ENCODE peak calls at places on chromosomes 3 and 15, in six cellular contexts. One of them, this sample, is unnamed.

GRCh38 chr15:62985768-62986167 is 56.8 kb upstream of the TPM1 start:
- DNase-seq in A549: no peak
- DNase-seq in sigmoid colon: no peak
- DNase-seq in stomach: no peak
- DNase-seq in heart left ventricle: no peak
- DNase-seq in breast epithelium: no peak
- DNase-seq in this sample: peak; percentile 55

GRCh38 chr15:75508741-75509532 is 57.4 kb upstream of the SIN3A start:
- DNase-seq in stomach: no peak
- DNase-seq in breast epithelium: no peak
- DNase-seq in sigmoid colon: no peak
- DNase-seq in heart left ventricle: no peak
- DNase-seq in A549: peak; percentile 33
- DNase-seq in this sample: peak; percentile 21

GRCh38 chr3:71606582-71606981 is 23.1 kb upstream of the FOXP1 start:
- DNase-seq in breast epithelium: no peak
- DNase-seq in stomach: no peak
- DNase-seq in heart left ventricle: no peak
- DNase-seq in A549: no peak
- DNase-seq in sigmoid colon: no peak
- DNase-seq in this sample: no peak

GRCh38 chr3:187889601-187890404 is 144.5 kb upstream of the BCL6 start:
- DNase-seq in sigmoid colon: peak; percentile 77
- DNase-seq in A549: no peak
- DNase-seq in heart left ventricle: no peak
- DNase-seq in stomach: no peak
- DNase-seq in breast epithelium: no peak
- DNase-seq in this sample: peak; percentile 30

GRCh38 chr15:98842192-98842972 is 165.2 kb downstream of the PGPEP1L start:
- DNase-seq in A549: no peak
- DNase-seq in sigmoid colon: no peak
- DNase-seq in stomach: no peak
- DNase-seq in breast epithelium: no peak
- DNase-seq in heart left ventricle: no peak
- DNase-seq in this sample: no peak

GRCh38 chr3:6732807-6733206 is 128.1 kb upstream of the GRM7 start:
- DNase-seq in breast epithelium: no peak
- DNase-seq in sigmoid colon: no peak
- DNase-seq in stomach: no peak
- DNase-seq in A549: no peak
- DNase-seq in heart left ventricle: no peak
- DNase-seq in this sample: no peak

GRCh38 chr15:29183071-29183831 is 86.4 kb downstream of the NSMCE3 start:
- DNase-seq in breast epithelium: no peak
- DNase-seq in sigmoid colon: no peak
- DNase-seq in A549: no peak
- DNase-seq in stomach: no peak
- DNase-seq in heart left ventricle: no peak
- DNase-seq in this sample: no peak

GRCh38 chr15:39807791-39808190 is 25.1 kb upstream of the FSIP1 start:
- DNase-seq in heart left ventricle: no peak
- DNase-seq in stomach: no peak
- DNase-seq in breast epithelium: no peak
- DNase-seq in sigmoid colon: no peak
- DNase-seq in A549: no peak
- DNase-seq in this sample: no peak

GRCh38 chr3:16122661-16123060 is 51.8 kb upstream of the GALNT15 start:
- DNase-seq in stomach: no peak
- DNase-seq in A549: no peak
- DNase-seq in breast epithelium: no peak
- DNase-seq in sigmoid colon: no peak
- DNase-seq in heart left ventricle: no peak
- DNase-seq in this sample: no peak

GRCh38 chr3:54510506-54510905 is 388.2 kb downstream of the CACNA2D3 start:
- DNase-seq in breast epithelium: no peak
- DNase-seq in stomach: no peak
- DNase-seq in heart left ventricle: no peak
- DNase-seq in A549: no peak
- DNase-seq in sigmoid colon: no peak
- DNase-seq in this sample: no peak

GRCh38 chr3:17850448-17850847 is 108.0 kb upstream of the TBC1D5 start:
- DNase-seq in heart left ventricle: no peak
- DNase-seq in stomach: no peak
- DNase-seq in A549: no peak
- DNase-seq in sigmoid colon: no peak
- DNase-seq in breast epithelium: no peak
- DNase-seq in this sample: no peak

GRCh38 chr3:16236856-16237393 is 27.8 kb downstream of the DPH3 start:
- DNase-seq in breast epithelium: no peak
- DNase-seq in heart left ventricle: no peak
- DNase-seq in stomach: no peak
- DNase-seq in A549: no peak
- DNase-seq in sigmoid colon: no peak
- DNase-seq in this sample: no peak

GRCh38 chr15:98548172-98548971 is 100.0 kb upstream of the IGF1R start:
- DNase-seq in heart left ventricle: peak; percentile 68
- DNase-seq in sigmoid colon: peak; percentile 93
- DNase-seq in A549: peak; percentile 84
- DNase-seq in breast epithelium: peak; percentile 63
- DNase-seq in stomach: peak; percentile 44
- DNase-seq in this sample: peak; percentile 77

GRCh38 chr3:133991637-133992036 is 38.1 kb downstream of the SLCO2A1 start:
- DNase-seq in breast epithelium: no peak
- DNase-seq in A549: no peak
- DNase-seq in heart left ventricle: no peak
- DNase-seq in sigmoid colon: peak; percentile 25
- DNase-seq in stomach: no peak
- DNase-seq in this sample: no peak

GRCh38 chr15:40894689-40895308 is 549 bp downstream of the VPS18 start:
- DNase-seq in sigmoid colon: peak; percentile 78
- DNase-seq in breast epithelium: no peak
- DNase-seq in A549: peak; percentile 76
- DNase-seq in heart left ventricle: no peak
- DNase-seq in stomach: peak; percentile 56
- DNase-seq in this sample: peak; percentile 48

GRCh38 chr3:11499144-11499543 is 144.6 kb downstream of the VGLL4 start:
- DNase-seq in stomach: no peak
- DNase-seq in heart left ventricle: no peak
- DNase-seq in breast epithelium: no peak
- DNase-seq in sigmoid colon: no peak
- DNase-seq in A549: no peak
- DNase-seq in this sample: no peak

GRCh38 chr15:94070341-94071275 is 160.8 kb upstream of the MCTP2 start:
- DNase-seq in heart left ventricle: no peak
- DNase-seq in stomach: peak; percentile 27
- DNase-seq in sigmoid colon: peak; percentile 81
- DNase-seq in breast epithelium: no peak
- DNase-seq in A549: peak; percentile 15
- DNase-seq in this sample: peak; percentile 25

DNA sequence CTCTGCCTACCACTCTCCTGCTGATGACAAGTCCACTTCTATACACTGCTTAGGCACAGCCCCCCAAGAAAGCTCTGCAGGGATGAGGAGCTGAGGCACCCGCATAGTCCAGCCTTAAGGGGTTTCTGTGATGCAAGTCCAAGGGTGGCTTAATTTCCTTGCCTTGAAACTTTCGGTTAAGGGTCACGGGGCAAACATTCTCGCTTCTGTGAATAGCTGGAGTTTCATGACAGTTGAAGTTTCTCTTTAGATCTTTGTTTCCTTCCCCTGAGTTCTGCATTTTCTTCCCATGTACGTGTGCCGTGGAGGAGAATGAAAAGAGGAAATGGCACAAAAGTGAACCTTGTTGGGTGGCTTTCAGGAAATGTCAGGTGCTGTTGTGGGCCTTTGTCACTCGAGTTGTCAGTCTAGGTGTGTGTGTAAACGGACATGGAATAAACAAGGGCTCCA is 7.0 kb downstream of the GPR160 start:
- DNase-seq in heart left ventricle: no peak
- DNase-seq in A549: no peak
- DNase-seq in stomach: no peak
- DNase-seq in sigmoid colon: no peak
- DNase-seq in breast epithelium: no peak
- DNase-seq in this sample: no peak
- TF ChIP-seq POLR2A in heart left ventricle: no peak
- TF ChIP-seq POLR2A in A549: no peak
- TF ChIP-seq POLR2A in stomach: no peak
- TF ChIP-seq POLR2A in sigmoid colon: no peak
- TF ChIP-seq POLR2A in breast epithelium: no peak
- TF ChIP-seq POLR2A in this sample: no peak

GRCh38 chr3:49339947-49340800 is at the start of gene USP4:
- DNase-seq in sigmoid colon: peak; percentile 94
- DNase-seq in A549: peak; percentile 62
- DNase-seq in stomach: peak; percentile 95
- DNase-seq in breast epithelium: peak; percentile 85
- DNase-seq in heart left ventricle: peak; percentile 93
- DNase-seq in this sample: peak; percentile 92
- TF ChIP-seq POLR2A in sigmoid colon: no peak
- TF ChIP-seq POLR2A in A549: peak; percentile 65
- TF ChIP-seq POLR2A in stomach: no peak
- TF ChIP-seq POLR2A in breast epithelium: no peak
- TF ChIP-seq POLR2A in heart left ventricle: peak; percentile 69
- TF ChIP-seq POLR2A in this sample: peak; percentile 68

DNA sequence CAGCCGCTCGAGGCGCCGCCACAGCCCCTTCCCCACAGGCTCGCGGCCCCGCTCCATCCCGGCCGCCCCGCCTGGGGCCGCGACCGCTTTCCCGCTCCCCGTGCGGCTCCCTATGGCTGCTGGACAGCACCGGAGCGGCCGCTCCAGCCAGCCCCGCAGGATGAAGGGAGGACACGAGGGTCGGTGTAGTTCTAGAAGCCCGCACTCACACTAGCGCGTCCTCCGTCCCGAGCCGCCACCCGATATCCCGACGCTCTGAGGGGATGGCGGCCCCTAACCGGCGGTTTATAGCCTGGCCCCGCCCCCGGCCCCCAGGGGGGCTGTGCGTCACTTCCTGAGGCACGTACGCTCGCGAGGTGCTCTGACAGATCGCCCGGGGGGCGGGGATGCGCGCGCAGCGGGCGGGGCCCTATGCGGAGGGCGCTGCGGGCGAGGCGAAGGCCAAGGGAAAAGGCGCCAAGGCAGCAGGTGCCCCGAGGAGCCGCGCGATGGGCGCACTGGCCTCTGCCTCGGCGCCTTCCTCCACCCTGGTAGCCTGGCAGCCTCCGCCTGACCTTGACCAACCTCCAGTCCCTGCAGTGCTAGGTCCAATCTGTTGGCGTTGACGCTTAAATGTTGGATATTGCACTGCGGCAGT is at the start of gene TFRC:
- DNase-seq in stomach: peak; percentile 97
- DNase-seq in A549: peak; percentile 93
- DNase-seq in sigmoid colon: peak; percentile 97
- DNase-seq in breast epithelium: peak; percentile 87
- DNase-seq in heart left ventricle: peak; percentile 94
- DNase-seq in this sample: peak; percentile 91
- TF ChIP-seq POLR2A in stomach: no peak
- TF ChIP-seq POLR2A in A549: peak; percentile 98
- TF ChIP-seq POLR2A in sigmoid colon: peak; percentile 92
- TF ChIP-seq POLR2A in breast epithelium: peak; percentile 74
- TF ChIP-seq POLR2A in heart left ventricle: peak; percentile 99
- TF ChIP-seq POLR2A in this sample: peak; percentile 92

GRCh38 chr3:46981932-46982471 is 2.5 kb downstream of the NBEAL2 start:
- DNase-seq in A549: no peak
- DNase-seq in stomach: peak; percentile 76
- DNase-seq in heart left ventricle: no peak
- DNase-seq in breast epithelium: peak; percentile 76
- DNase-seq in sigmoid colon: no peak
- DNase-seq in this sample: no peak
- TF ChIP-seq POLR2A in A549: no peak
- TF ChIP-seq POLR2A in stomach: no peak
- TF ChIP-seq POLR2A in heart left ventricle: no peak
- TF ChIP-seq POLR2A in breast epithelium: no peak
- TF ChIP-seq POLR2A in sigmoid colon: no peak
- TF ChIP-seq POLR2A in this sample: no peak

GRCh38 chr3:196432137-196432879 is at the start of gene UBXN7:
- DNase-seq in breast epithelium: peak; percentile 95
- DNase-seq in A549: peak; percentile 91
- DNase-seq in sigmoid colon: peak; percentile 97
- DNase-seq in heart left ventricle: peak; percentile 95
- DNase-seq in stomach: peak; percentile 95
- DNase-seq in this sample: peak; percentile 97

DNA sequence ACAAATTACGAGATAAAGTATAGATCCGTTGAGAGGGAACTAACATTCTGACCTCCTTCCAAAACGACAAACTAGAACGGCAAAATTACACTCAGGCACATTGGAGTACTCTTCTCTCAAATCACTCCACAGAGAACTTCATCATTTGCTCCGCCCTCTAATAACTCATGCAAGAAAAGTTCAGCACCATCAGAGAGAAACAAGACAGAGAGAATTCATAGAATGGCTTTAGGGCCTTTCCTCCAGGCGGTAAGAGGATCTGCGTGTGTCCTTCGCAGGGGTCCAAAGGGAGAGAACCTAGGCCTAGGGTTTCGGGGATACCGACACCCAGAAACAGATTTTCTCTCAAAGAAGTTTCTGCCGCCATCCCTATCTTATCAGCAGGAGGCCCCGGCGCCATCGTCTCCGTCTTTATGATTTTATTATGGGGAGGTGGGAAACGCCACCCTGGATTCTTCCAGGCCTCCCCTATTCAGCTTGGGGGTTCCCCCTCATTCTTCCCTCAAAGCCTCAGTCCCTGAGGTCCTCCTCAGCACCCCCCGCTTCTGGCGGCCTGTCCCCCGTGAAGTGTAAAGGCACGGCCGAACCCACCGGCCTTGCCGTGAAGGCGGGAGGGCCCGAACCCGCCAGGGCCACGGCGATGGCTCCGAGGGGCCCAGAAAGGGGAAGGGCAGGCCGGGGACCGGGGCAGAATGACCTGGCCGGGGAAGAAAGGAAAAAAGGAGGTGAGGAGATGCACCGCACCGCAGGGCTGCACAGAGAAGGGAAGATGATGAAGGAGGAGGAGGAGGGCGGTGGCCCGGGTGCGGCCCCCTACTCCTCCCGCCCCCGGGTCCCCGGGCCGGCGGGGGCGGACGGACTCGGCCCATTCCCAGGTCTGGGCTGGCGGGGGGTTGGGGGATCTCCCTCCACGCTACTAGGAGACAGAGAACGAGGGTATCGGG is 762 bp downstream of the UBXN7 start:
- DNase-seq in A549: peak; percentile 23
- DNase-seq in sigmoid colon: peak; percentile 65
- DNase-seq in breast epithelium: no peak
- DNase-seq in stomach: no peak
- DNase-seq in heart left ventricle: peak; percentile 20
- DNase-seq in this sample: peak; percentile 33
- TF ChIP-seq POLR2A in A549: no peak
- TF ChIP-seq POLR2A in sigmoid colon: no peak
- TF ChIP-seq POLR2A in breast epithelium: no peak
- TF ChIP-seq POLR2A in stomach: no peak
- TF ChIP-seq POLR2A in heart left ventricle: no peak
- TF ChIP-seq POLR2A in this sample: peak; percentile 54

GRCh38 chr3:112086018-112086854 is at the start of gene C3orf52:
- DNase-seq in sigmoid colon: peak; percentile 86
- DNase-seq in stomach: peak; percentile 94
- DNase-seq in heart left ventricle: peak; percentile 85
- DNase-seq in A549: peak; percentile 94
- DNase-seq in breast epithelium: peak; percentile 84
- DNase-seq in this sample: peak; percentile 71
- TF ChIP-seq POLR2A in sigmoid colon: no peak
- TF ChIP-seq POLR2A in stomach: no peak
- TF ChIP-seq POLR2A in heart left ventricle: peak; percentile 46
- TF ChIP-seq POLR2A in A549: peak; percentile 64
- TF ChIP-seq POLR2A in breast epithelium: peak; percentile 12
- TF ChIP-seq POLR2A in this sample: no peak

GRCh38 chr3:12663936-12664908 is at the start of gene RAF1:
- DNase-seq in A549: peak; percentile 92
- DNase-seq in stomach: peak; percentile 99
- DNase-seq in heart left ventricle: peak; percentile 98
- DNase-seq in sigmoid colon: peak; percentile 99
- DNase-seq in breast epithelium: peak; percentile 98
- DNase-seq in this sample: peak; percentile 99
- TF ChIP-seq POLR2A in A549: peak; percentile 78
- TF ChIP-seq POLR2A in stomach: no peak
- TF ChIP-seq POLR2A in heart left ventricle: peak; percentile 94
- TF ChIP-seq POLR2A in sigmoid colon: peak; percentile 60
- TF ChIP-seq POLR2A in breast epithelium: peak; percentile 87
- TF ChIP-seq POLR2A in this sample: peak; percentile 87

This sample was measured in uterus.